ENCODE peak calls at places on chromosomes 7 and 10, in eight cellular contexts. O, D, G, I, B, V, K and R are unnamed samples.

GRCh38 chr10:110840923-110841428 is 30.8 kb upstream of the PDCD4 start:
- DNase-seq in O (no peak), D (peak), G (no peak), I (no peak), B (no peak), V (no peak), K (no peak), R (no peak)

GRCh38 chr10:74593470-74593869 is 232.9 kb upstream of the KAT6B start:
- DNase-seq in O (peak), D (no peak), G (no peak), I (no peak), B (no peak), V (no peak), K (no peak), R (no peak)

GRCh38 chr10:35493196-35494118 is 111.7 kb upstream of the GJD4 start:
- DNase-seq in O (no peak), D (peak), G (no peak), I (no peak), B (no peak), V (no peak), K (no peak), R (peak)

GRCh38 chr10:9096288-9096687 is 1041.8 kb downstream of the GATA3 start:
- DNase-seq in O (no peak), D (no peak), G (no peak), I (no peak), B (no peak), V (no peak), K (no peak), R (no peak)

GRCh38 chr7:16063691-16064090 is 357.6 kb downstream of the CRPPA start:
- DNase-seq in O (no peak), D (no peak), G (no peak), I (no peak), B (no peak), V (no peak), K (no peak), R (no peak)

GRCh38 chr10:18303851-18304800 is 163.9 kb downstream of the CACNB2 start:
- DNase-seq in O (no peak), D (no peak), G (no peak), I (no peak), B (no peak), V (no peak), K (no peak), R (no peak)

GRCh38 chr10:132449051-132449825 is 52.2 kb downstream of the PWWP2B start:
- DNase-seq in O (no peak), D (peak), G (no peak), I (no peak), B (no peak), V (no peak), K (no peak), R (no peak)

GRCh38 chr10:14519785-14520184 is 189.1 kb upstream of the FRMD4A start:
- DNase-seq in O (no peak), D (no peak), G (peak), I (no peak), B (no peak), V (no peak), K (no peak), R (no peak)

GRCh38 chr10:112515126-112515525 is 68.1 kb downstream of the VTI1A start:
- DNase-seq in O (no peak), D (no peak), G (no peak), I (no peak), B (no peak), V (no peak), K (no peak), R (no peak)

GRCh38 chr10:7986851-7987250 is 67.6 kb upstream of the GATA3 start:
- DNase-seq in O (peak), D (no peak), G (no peak), I (no peak), B (no peak), V (no peak), K (no peak), R (no peak)

GRCh38 chr7:120990468-120991118 is 2.1 kb downstream of the CPED1 start:
- DNase-seq in O (no peak), D (no peak), G (no peak), I (no peak), B (no peak), V (no peak), K (no peak), R (peak)

GRCh38 chr10:8811201-8811600 is 756.7 kb downstream of the GATA3 start:
- DNase-seq in O (no peak), D (no peak), G (no peak), I (no peak), B (no peak), V (no peak), K (no peak), R (no peak)

GRCh38 chr10:2920166-2920565 is 147.2 kb upstream of the PFKP start:
- DNase-seq in O (no peak), D (no peak), G (no peak), I (no peak), B (no peak), V (no peak), K (no peak), R (no peak)

GRCh38 chr10:35451103-35452016 is 115.1 kb downstream of the CCNY start:
- DNase-seq in O (no peak), D (no peak), G (no peak), I (no peak), B (no peak), V (no peak), K (no peak), R (peak)

GRCh38 chr7:40658731-40659130 is 523.9 kb downstream of the SUGCT start:
- DNase-seq in O (peak), D (no peak), G (no peak), I (no peak), B (no peak), V (no peak), K (no peak), R (no peak)

GRCh38 chr10:102175415-102175814 is 23.2 kb downstream of the NOLC1 start:
- DNase-seq in O (peak), D (no peak), G (no peak), I (no peak), B (no peak), V (no peak), K (no peak), R (no peak)

GRCh38 chr10:129031233-129032150 is 435.5 kb upstream of the MGMT start:
- DNase-seq in O (peak), D (peak), G (peak), I (no peak), B (peak), V (no peak), K (peak), R (peak)

GRCh38 chr7:128938524-128939074 is 872 bp downstream of the IRF5 start:
- DNase-seq in O (no peak), D (peak), G (no peak), I (no peak), B (no peak), V (no peak), K (no peak), R (no peak)

GRCh38 chr7:43779032-43779812 is 20.7 kb downstream of the BLVRA start:
- DNase-seq in O (no peak), D (no peak), G (no peak), I (no peak), B (no peak), V (no peak), K (no peak), R (peak)

GRCh38 chr10:9781681-9782080 is 1236.0 kb upstream of the CELF2 start:
- DNase-seq in O (peak), D (no peak), G (no peak), I (no peak), B (no peak), V (no peak), K (no peak), R (no peak)

GRCh38 chr10:598415-599170 is 90.9 kb downstream of the DIP2C start:
- DNase-seq in O (peak), D (no peak), G (peak), I (no peak), B (no peak), V (no peak), K (no peak), R (no peak)